ENCODE peak calls at places on chromosomes 3 and 15, in four cellular contexts. Q, A, G and K are unnamed samples.

GRCh38 chr3:194985031-194985578 is 285.9 kb downstream of the XXYLT1 start:
- DNase-seq in G (no peak), Q (peak), A (peak), K (no peak)

GRCh38 chr15:23447107-23447500 is at the start of gene GOLGA6L2:
- DNase-seq in A (peak), G (no peak), Q (no peak), K (peak)

GRCh38 chr3:99850608-99851007 is 32.9 kb downstream of the CMSS1 start:
- DNase-seq in A (no peak), Q (no peak), G (no peak), K (no peak)

GRCh38 chr3:12931273-12931905 is 90.0 kb upstream of the RPL32 start:
- DNase-seq in G (no peak), A (no peak), Q (no peak), K (no peak)

GRCh38 chr3:127831723-127832172 is 9.4 kb upstream of the MGLL start:
- DNase-seq in G (no peak), A (peak), Q (peak), K (peak)

GRCh38 chr3:126147147-126147931 is 33.0 kb downstream of the ALDH1L1 start:
- DNase-seq in Q (no peak), G (no peak), A (no peak), K (no peak)

GRCh38 chr15:99211926-99212325 is 37.5 kb downstream of the TTC23 start:
- DNase-seq in Q (no peak), A (peak), G (no peak), K (no peak)

GRCh38 chr3:36911990-36912804 is 32.7 kb downstream of the TRANK1 start:
- DNase-seq in G (peak), Q (peak), A (peak), K (peak)

GRCh38 chr3:20310629-20311028 is 124.6 kb upstream of the SGO1 start:
- DNase-seq in A (no peak), Q (no peak), G (no peak), K (no peak)

GRCh38 chr15:31001702-31002101 is 10.3 kb upstream of the MTMR10 start:
- DNase-seq in G (no peak), A (no peak), Q (no peak), K (no peak)

GRCh38 chr15:40852529-40852928 is 8.7 kb downstream of the SPINT1 start:
- DNase-seq in A (no peak), G (no peak), Q (no peak), K (no peak)

GRCh38 chr15:58038426-58039106 is 26.9 kb downstream of the ALDH1A2 start:
- DNase-seq in A (peak), Q (peak), G (no peak), K (no peak)

GRCh38 chr3:80676869-80677268 is 909.1 kb upstream of the ROBO1 start:
- DNase-seq in A (no peak), Q (no peak), G (no peak), K (no peak)

GRCh38 chr15:51089699-51090098 is 5.0 kb downstream of the TNFAIP8L3 start:
- DNase-seq in Q (no peak), A (peak), G (no peak), K (no peak)

GRCh38 chr3:12822725-12823373 is 18.5 kb downstream of the RPL32 start:
- DNase-seq in Q (no peak), A (peak), G (no peak), K (no peak)

GRCh38 chr3:24480497-24480896 is 14.2 kb downstream of the THRB start:
- DNase-seq in A (no peak), G (no peak), Q (no peak), K (no peak)

GRCh38 chr3:10557783-10558373 is 52.5 kb upstream of the ATP2B2 start:
- DNase-seq in G (no peak), Q (no peak), A (peak), K (peak)

GRCh38 chr3:195407511-195408409 is 35.1 kb downstream of the ACAP2 start:
- DNase-seq in G (peak), A (no peak), Q (no peak), K (no peak)

GRCh38 chr15:76905855-76906254 is 715 bp upstream of the SCAPER start:
- DNase-seq in Q (no peak), G (no peak), A (peak), K (no peak)

DNA sequence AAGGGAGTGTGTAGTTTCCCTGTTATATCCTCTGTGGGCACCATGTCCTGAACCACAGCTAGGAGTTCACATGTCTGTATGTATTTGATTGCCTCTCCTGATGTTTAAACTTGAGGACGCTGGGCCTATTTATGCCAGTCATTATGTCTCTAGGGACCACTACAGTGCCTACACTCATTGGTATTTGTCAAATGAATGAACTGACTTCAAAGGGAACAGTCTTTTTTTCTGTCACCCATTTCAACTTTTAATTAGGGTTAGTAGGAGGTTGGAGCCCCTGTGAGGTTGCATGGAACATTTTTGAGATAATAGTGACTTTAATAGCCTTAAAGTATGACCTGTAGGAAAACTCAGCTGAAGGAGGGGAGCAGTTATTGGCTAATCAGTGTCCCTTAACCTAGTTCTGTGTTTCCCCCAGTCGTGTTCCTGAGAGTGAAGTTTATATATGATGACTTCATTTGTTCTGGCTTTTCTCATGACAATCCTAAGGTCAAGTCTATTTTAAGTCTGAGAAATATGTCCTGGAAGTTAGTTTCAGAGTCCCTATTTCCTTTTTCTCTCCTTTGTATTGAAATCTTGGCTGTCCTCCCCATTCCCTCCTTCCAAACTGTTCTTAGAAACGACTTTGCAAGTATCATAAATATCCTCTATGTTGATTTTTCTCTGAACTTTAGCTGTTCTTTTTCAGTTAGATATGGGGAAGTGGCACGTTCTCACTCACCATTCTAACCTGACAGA is 29.0 kb downstream of the PDE8A start:
- DNase-seq in G (no peak), Q (no peak), A (peak), K (no peak)
- TF ChIP-seq CTCF in G (no peak), Q (no peak), A (no peak), K (no peak)

GRCh38 chr3:71191031-71191482 is 392.5 kb downstream of the FOXP1 start:
- DNase-seq in Q (no peak), A (no peak), G (no peak), K (no peak)

GRCh38 chr3:71185733-71186455 is 397.6 kb downstream of the FOXP1 start:
- DNase-seq in A (peak), G (no peak), Q (no peak), K (peak)

GRCh38 chr3:71187715-71188114 is 395.8 kb downstream of the FOXP1 start:
- DNase-seq in Q (no peak), A (no peak), G (no peak), K (no peak)

GRCh38 chr3:71186816-71187215 is 396.7 kb downstream of the FOXP1 start:
- DNase-seq in Q (no peak), G (no peak), A (no peak), K (no peak)

GRCh38 chr3:71189480-71189879 is 394.0 kb downstream of the FOXP1 start:
- DNase-seq in A (peak), G (no peak), Q (no peak), K (peak)
- TF ChIP-seq CTCF in A (no peak), G (no peak), Q (no peak), K (no peak)

GRCh38 chr15:33086500-33087141 is 107.9 kb downstream of the FMN1 start:
- DNase-seq in G (peak), A (peak), Q (no peak), K (no peak)
- TF ChIP-seq CTCF in G (peak), A (peak), Q (no peak), K (peak)

DNA sequence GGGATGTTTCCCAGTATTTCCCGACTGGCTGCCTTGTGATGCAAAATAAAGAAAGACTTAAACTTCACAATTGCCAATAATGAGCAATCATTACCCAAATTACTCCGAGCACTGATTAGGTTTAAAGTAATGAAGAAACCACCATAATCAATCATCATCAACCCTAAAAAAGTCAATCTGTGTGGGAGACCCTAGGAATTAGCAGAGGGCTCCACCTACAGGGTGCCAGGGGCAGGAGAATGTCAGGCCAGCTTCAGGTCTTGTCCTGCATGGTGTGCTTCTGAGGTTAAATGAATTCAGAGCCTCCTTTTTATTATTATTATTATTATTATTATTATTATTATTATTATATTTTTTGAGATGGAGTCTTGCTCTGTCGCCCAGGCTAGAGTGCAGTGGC is 478.0 kb upstream of the ARRDC4 start:
- DNase-seq in G (no peak), A (no peak), Q (peak), K (no peak)
- TF ChIP-seq CTCF in G (no peak), A (no peak), Q (no peak), K (no peak)

GRCh38 chr3:179272385-179272784 is 21.5 kb upstream of the KCNMB3 start:
- DNase-seq in G (no peak), Q (peak), A (peak), K (no peak)
- TF ChIP-seq CTCF in G (no peak), Q (peak), A (peak), K (no peak)

DNA sequence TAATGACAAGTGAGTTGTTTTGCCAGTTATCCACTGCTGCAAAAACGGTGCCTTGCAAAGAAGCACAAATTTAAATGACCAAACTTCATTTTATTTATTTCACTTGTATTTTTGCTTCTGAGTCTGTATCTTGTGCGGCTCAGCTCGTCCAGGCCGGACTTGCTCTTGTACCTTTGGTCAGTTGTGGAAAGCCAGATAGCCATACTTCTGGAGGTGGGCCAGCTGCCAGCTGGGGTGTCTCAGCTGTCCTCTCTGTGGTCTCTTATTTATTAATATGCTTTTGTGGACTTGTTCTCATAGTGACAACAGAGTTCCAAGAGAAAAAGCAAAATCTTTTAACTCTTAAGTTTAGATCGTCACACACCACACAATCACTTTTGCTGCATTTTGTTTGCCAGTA is 87.7 kb downstream of the IL1RAP start:
- DNase-seq in Q (no peak), G (no peak), A (no peak), K (no peak)
- TF ChIP-seq CTCF in Q (no peak), G (no peak), A (no peak), K (no peak)